ENCODE peak calls at places on chromosomes 7 and 10, in ten cellular contexts. O, V, P, U, N, K, I, Z, B and S are unnamed samples.

GRCh38 chr7:40047661-40048060 is 86.8 kb downstream of the MPLKIP start:
- DNase-seq in O (peak; percentile 32), V (no peak), P (no peak), U (no peak), N (no peak), K (no peak), I (no peak), Z (no peak), B (no peak), S (peak; percentile 15)

GRCh38 chr10:122499012-122499411 is 37.7 kb downstream of the HTRA1 start:
- DNase-seq in O (no peak), V (no peak), P (no peak), U (no peak), N (no peak), K (no peak), I (no peak), Z (no peak), B (no peak), S (no peak)

GRCh38 chr7:155356323-155357105 is 58.8 kb downstream of the INSIG1 start:
- DNase-seq in O (no peak), V (no peak), P (no peak), U (no peak), N (peak; percentile 21), K (no peak), I (no peak), Z (no peak), B (no peak), S (no peak)

GRCh38 chr10:3877092-3878000 is 92.3 kb upstream of the KLF6 start:
- DNase-seq in O (no peak), V (no peak), P (no peak), U (no peak), N (no peak), K (no peak), I (no peak), Z (peak; percentile 31), B (no peak), S (no peak)

GRCh38 chr10:117363027-117363426 is 12.2 kb downstream of the PDZD8 start:
- DNase-seq in O (no peak), V (peak; percentile 86), P (no peak), U (peak; percentile 71), N (no peak), K (peak; percentile 29), I (no peak), Z (peak; percentile 81), B (no peak), S (no peak)

GRCh38 chr10:89352039-89352597 is 24.3 kb downstream of the IFIT3 start:
- DNase-seq in O (no peak), V (peak; percentile 98), P (peak; percentile 78), U (peak; percentile 88), N (peak; percentile 59), K (peak; percentile 95), I (peak; percentile 94), Z (peak; percentile 99), B (no peak), S (no peak)

GRCh38 chr7:40311307-40311706 is 176.5 kb downstream of the SUGCT start:
- DNase-seq in O (no peak), V (no peak), P (no peak), U (no peak), N (no peak), K (no peak), I (no peak), Z (no peak), B (no peak), S (no peak)

GRCh38 chr10:22651276-22651980 is 63.0 kb downstream of the PIP4K2A start:
- DNase-seq in O (no peak), V (no peak), P (no peak), U (no peak), N (no peak), K (no peak), I (no peak), Z (no peak), B (no peak), S (no peak)

GRCh38 chr7:102843850-102844249 is 69.0 kb upstream of the LRRC17 start:
- DNase-seq in O (no peak), V (no peak), P (no peak), U (no peak), N (no peak), K (no peak), I (no peak), Z (no peak), B (no peak), S (peak; percentile 41)

GRCh38 chr10:23293973-23294372 is 50.6 kb downstream of the C10orf67 start:
- DNase-seq in O (no peak), V (no peak), P (no peak), U (no peak), N (no peak), K (no peak), I (no peak), Z (no peak), B (no peak), S (no peak)

GRCh38 chr10:119398996-119399395 is 143.5 kb downstream of the RGS10 start:
- DNase-seq in O (no peak), V (no peak), P (no peak), U (no peak), N (no peak), K (no peak), I (no peak), Z (peak; percentile 18), B (no peak), S (no peak)

GRCh38 chr7:24756545-24756988 is 697 bp downstream of the GSDME start:
- DNase-seq in O (no peak), V (no peak), P (no peak), U (no peak), N (no peak), K (no peak), I (no peak), Z (no peak), B (no peak), S (no peak)

GRCh38 chr10:72171175-72171630 is 44.6 kb upstream of the ANAPC16 start:
- DNase-seq in O (no peak), V (peak; percentile 92), P (peak; percentile 38), U (peak; percentile 63), N (no peak), K (peak; percentile 85), I (peak; percentile 34), Z (peak; percentile 75), B (no peak), S (no peak)

GRCh38 chr7:140475747-140476333 is 3.5 kb downstream of the MKRN1 start:
- DNase-seq in O (peak; percentile 68), V (peak; percentile 7), P (no peak), U (no peak), N (peak; percentile 24), K (peak; percentile 54), I (peak; percentile 4), Z (peak; percentile 38), B (no peak), S (peak; percentile 41)
- H3K4me3 ChIP-seq in O (no peak overlapping the region), V (no peak overlapping the region), P (no peak overlapping the region), U (no peak overlapping the region), N (no peak overlapping the region), K (no peak overlapping the region), I (no peak overlapping the region), Z (no peak overlapping the region), B (no peak overlapping the region), S (no peak overlapping the region)

DNA sequence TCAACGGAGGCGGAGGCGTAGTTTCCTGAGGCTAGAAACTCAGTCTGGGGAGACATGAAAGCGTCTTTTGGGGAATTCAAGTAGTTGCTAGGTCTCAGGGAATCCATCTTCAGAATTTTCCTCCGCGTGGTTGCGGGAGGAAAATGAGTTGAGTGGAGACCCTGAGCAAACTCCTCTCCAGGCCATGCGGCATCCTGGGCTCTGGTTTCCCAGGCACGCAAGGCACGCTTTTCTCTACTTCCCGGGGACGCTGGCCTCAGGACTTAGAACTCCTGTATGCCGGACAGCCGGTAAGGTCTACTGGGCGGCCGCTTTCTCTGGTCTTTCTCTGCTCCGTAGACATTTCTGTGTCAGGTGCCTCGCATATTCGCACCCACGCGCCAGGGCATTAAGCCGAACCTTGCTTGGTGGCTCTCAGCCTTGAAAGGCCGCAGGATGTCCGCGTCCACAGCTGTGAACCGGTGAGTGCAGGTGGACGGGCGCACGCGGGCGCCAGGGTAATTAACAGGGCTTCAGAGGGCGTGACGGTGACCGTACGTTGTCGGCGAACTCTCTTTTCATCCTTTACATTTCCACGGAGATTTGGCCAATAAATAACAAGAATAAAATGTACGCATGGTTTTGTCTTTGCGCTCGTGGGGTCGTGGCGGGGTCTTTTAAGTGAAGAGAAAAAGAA is 1.0 kb upstream of the RBM20 start:
- DNase-seq in O (no peak), V (no peak), P (no peak), U (no peak), N (no peak), K (no peak), I (no peak), Z (no peak), B (no peak), S (no peak)
- H3K4me3 ChIP-seq in O (peak overlapping the region; percentile 68), V (peak overlapping the region; percentile 62), P (peak overlapping the region; percentile 62), U (peak overlapping the region; percentile 56), N (peak overlapping the region; percentile 71), K (peak overlapping the region; percentile 40), I (no peak overlapping the region), Z (no peak overlapping the region), B (peak overlapping the region; percentile 47), S (no peak overlapping the region)

GRCh38 chr10:16242446-16242845 is 194.4 kb upstream of the PTER start:
- DNase-seq in O (no peak), V (no peak), P (no peak), U (no peak), N (no peak), K (no peak), I (no peak), Z (no peak), B (no peak), S (no peak)
- H3K4me3 ChIP-seq in O (no peak overlapping the region), V (no peak overlapping the region), P (no peak overlapping the region), U (no peak overlapping the region), N (no peak overlapping the region), K (no peak overlapping the region), I (no peak overlapping the region), Z (no peak overlapping the region), B (no peak overlapping the region), S (no peak overlapping the region)

GRCh38 chr7:50959560-50959959 is 176.9 kb upstream of the GRB10 start:
- DNase-seq in O (no peak), V (no peak), P (no peak), U (no peak), N (no peak), K (no peak), I (no peak), Z (no peak), B (no peak), S (no peak)

GRCh38 chr7:50959991-50960390 is 177.3 kb upstream of the GRB10 start:
- DNase-seq in O (no peak), V (no peak), P (no peak), U (no peak), N (no peak), K (no peak), I (no peak), Z (no peak), B (no peak), S (no peak)

GRCh38 chr7:50960621-50961310 is 178.1 kb upstream of the GRB10 start:
- DNase-seq in O (no peak), V (no peak), P (no peak), U (no peak), N (no peak), K (no peak), I (no peak), Z (no peak), B (no peak), S (no peak)

GRCh38 chr7:50962962-50963374 is 180.3 kb upstream of the GRB10 start:
- DNase-seq in O (no peak), V (peak; percentile 63), P (no peak), U (peak; percentile 69), N (peak; percentile 84), K (peak; percentile 74), I (no peak), Z (peak; percentile 54), B (no peak), S (no peak)

GRCh38 chr7:50962281-50962883 is 179.7 kb upstream of the GRB10 start:
- DNase-seq in O (no peak), V (no peak), P (no peak), U (no peak), N (no peak), K (no peak), I (no peak), Z (no peak), B (no peak), S (no peak)
- H3K4me3 ChIP-seq in O (no peak overlapping the region), V (no peak overlapping the region), P (no peak overlapping the region), U (no peak overlapping the region), N (no peak overlapping the region), K (no peak overlapping the region), I (no peak overlapping the region), Z (no peak overlapping the region), B (no peak overlapping the region), S (no peak overlapping the region)